ENCODE peak calls at places on chromosomes 1 and 21, in seven cellular contexts. N is HCT116, E is GM23338, H is K562, M is GM12878, T is SK-N-SH, Z is HepG2. R is an unnamed sample. For H3K4me1, the result is how much of the 10 kb centered on the place peaks cover.

GRCh38 chr1:43557744-43558245 is 27.1 kb downstream of the PTPRF start:
- DNase-seq in H (peak), N (no peak), M (no peak), Z (no peak), T (peak), E (peak), R (no peak)

GRCh38 chr21:34636961-34637360 is 22.0 kb upstream of the RCAN1 start:
- DNase-seq in N (no peak), E (no peak), T (no peak), Z (no peak), H (no peak), M (no peak), R (no peak)

GRCh38 chr21:31557421-31557955 is 102.0 kb upstream of the SOD1 start:
- DNase-seq in M (no peak), Z (no peak), E (peak), T (peak), N (no peak), H (no peak), R (no peak)

GRCh38 chr1:118987431-118988185 is 535 bp downstream of the TBX15 start:
- DNase-seq in Z (no peak), E (peak), T (no peak), M (no peak), N (no peak), H (no peak), R (no peak)

GRCh38 chr1:161986328-161986727 is 37.3 kb downstream of the OLFML2B start:
- DNase-seq in H (no peak), Z (no peak), E (no peak), T (no peak), M (no peak), N (no peak), R (no peak)

GRCh38 chr1:54105736-54106269 is 47.0 kb downstream of the CDCP2 start:
- DNase-seq in N (no peak), T (no peak), M (no peak), Z (no peak), E (no peak), H (no peak), R (no peak)

GRCh38 chr1:94039514-94039870 is 81.5 kb downstream of the ABCA4 start:
- DNase-seq in H (peak), T (peak), Z (peak), E (peak), M (no peak), N (peak), R (peak)

GRCh38 chr1:71465093-71465492 is 384.3 kb upstream of the ZRANB2 start:
- DNase-seq in Z (no peak), H (no peak), M (no peak), T (peak), N (no peak), E (no peak), R (no peak)

GRCh38 chr21:41024341-41025056 is 143.5 kb upstream of the BACE2 start:
- DNase-seq in Z (no peak), E (no peak), T (no peak), H (no peak), N (no peak), M (no peak), R (no peak)

GRCh38 chr21:29295066-29295650 is 3.6 kb upstream of the BACH1 start:
- DNase-seq in Z (no peak), E (no peak), N (no peak), T (no peak), H (no peak), M (no peak), R (no peak)

GRCh38 chr1:220817907-220818306 is 31.2 kb downstream of the MTARC1 start:
- DNase-seq in N (no peak), M (no peak), T (no peak), E (no peak), Z (no peak), H (no peak), R (no peak)

GRCh38 chr1:94550800-94551241 is 9.3 kb upstream of the F3 start:
- DNase-seq in N (no peak), T (peak), Z (no peak), H (no peak), E (no peak), M (no peak), R (no peak)

GRCh38 chr1:247535402-247535801 is 838 bp downstream of the OR2C3 start:
- DNase-seq in T (no peak), H (no peak), M (no peak), Z (no peak), N (no peak), E (no peak), R (no peak)

GRCh38 chr21:41142051-41142795 is 25.7 kb upstream of the BACE2 start:
- DNase-seq in H (no peak), M (no peak), T (no peak), Z (peak), E (peak), N (no peak), R (no peak)

GRCh38 chr1:3691421-3692204 is 39.3 kb downstream of the TP73 start:
- DNase-seq in H (no peak), N (no peak), Z (no peak), E (no peak), M (no peak), T (no peak), R (no peak)

GRCh38 chr1:66048011-66048410 is 255.3 kb downstream of the PDE4B start:
- DNase-seq in M (no peak), T (no peak), Z (no peak), N (no peak), H (no peak), E (no peak), R (no peak)

GRCh38 chr1:32683397-32683796 is 19.2 kb downstream of the SYNC start:
- DNase-seq in H (no peak), Z (no peak), N (no peak), M (no peak), T (no peak), E (no peak), R (no peak)

GRCh38 chr1:193707271-193708015 is 521.0 kb upstream of the B3GALT2 start:
- DNase-seq in T (no peak), Z (no peak), H (no peak), E (no peak), N (no peak), M (no peak), R (no peak)

GRCh38 chr1:209766051-209766450 is 10.2 kb downstream of the TRAF3IP3 start:
- DNase-seq in H (no peak), T (no peak), E (no peak), M (no peak), Z (no peak), N (no peak), R (no peak)
- TF ChIP-seq POLR2AphosphoS5 in H (no peak), T (no peak), E (no peak), M (no peak), Z (no peak), N (no peak), R (no peak)

GRCh38 chr1:23450894-23451293 is 26.3 kb upstream of the TCEA3 start:
- DNase-seq in T (no peak), M (no peak), E (no peak), Z (no peak), H (no peak), N (no peak), R (no peak)
- H3K4me1 ChIP-seq in T (under half), M (under half), E (under half), Z (under half), H (under half), N (under half), R (under half)

GRCh38 chr1:90133133-90133532 is 138.2 kb downstream of the ZNF326 start:
- DNase-seq in T (peak), E (peak), M (no peak), N (peak), H (peak), Z (peak), R (no peak)
- TF ChIP-seq REST in T (no peak), E (no peak), M (no peak), N (no peak), H (no peak), Z (no peak), R (no peak)

GRCh38 chr1:150572918-150573647 is 6.3 kb downstream of the MCL1 start:
- DNase-seq in N (no peak), Z (no peak), H (no peak), T (no peak), E (peak), M (no peak), R (no peak)
- TF ChIP-seq POLR2AphosphoS5 in N (peak), Z (peak), H (peak), T (peak), E (no peak), M (peak), R (peak)

GRCh38 chr1:228793032-228793431 is 57.8 kb downstream of the RHOU start:
- DNase-seq in T (no peak), N (no peak), Z (no peak), E (no peak), M (no peak), H (no peak), R (no peak)
- H3K4me1 ChIP-seq in T (under half), N (under half), Z (under half), E (under half), M (under half), H (under half), R (under half)

R was measured in Panc1.